ENCODE peak calls at places on chromosomes 5 and 9, in five cellular contexts. One of them, this sample, is unnamed.

GRCh38 chr5:135821061-135821781 is 13.2 kb upstream of the SLC25A48 start:
- DNase-seq in PC-3: no peak
- DNase-seq in GM23248: peak
- DNase-seq in astrocyte: no peak
- DNase-seq in heart left ventricle: no peak
- DNase-seq in this sample: no peak

GRCh38 chr5:152542741-152543140 is 137.7 kb upstream of the NMUR2 start:
- DNase-seq in PC-3: peak
- DNase-seq in GM23248: peak
- DNase-seq in astrocyte: peak
- DNase-seq in heart left ventricle: no peak
- DNase-seq in this sample: no peak

GRCh38 chr9:133739408-133740280 is 1.5 kb upstream of the SARDH start:
- DNase-seq in PC-3: no peak
- DNase-seq in GM23248: no peak
- DNase-seq in astrocyte: no peak
- DNase-seq in heart left ventricle: no peak
- DNase-seq in this sample: no peak

GRCh38 chr5:32852535-32852934 is 141.4 kb downstream of the NPR3 start:
- DNase-seq in PC-3: peak
- DNase-seq in GM23248: peak
- DNase-seq in astrocyte: peak
- DNase-seq in heart left ventricle: peak
- DNase-seq in this sample: no peak

GRCh38 chr9:127910613-127911205 is 6.1 kb downstream of the ST6GALNAC4 start:
- DNase-seq in PC-3: no peak
- DNase-seq in GM23248: peak
- DNase-seq in astrocyte: no peak
- DNase-seq in heart left ventricle: no peak
- DNase-seq in this sample: no peak

GRCh38 chr5:139949710-139950109 is 93.4 kb downstream of the NRG2 start:
- DNase-seq in PC-3: no peak
- DNase-seq in GM23248: no peak
- DNase-seq in astrocyte: no peak
- DNase-seq in heart left ventricle: no peak
- DNase-seq in this sample: no peak

GRCh38 chr9:71223953-71224538 is 102.6 kb upstream of the TRPM3 start:
- DNase-seq in PC-3: no peak
- DNase-seq in GM23248: no peak
- DNase-seq in astrocyte: no peak
- DNase-seq in heart left ventricle: no peak
- DNase-seq in this sample: no peak

GRCh38 chr9:117516676-117517632 is 102.1 kb upstream of the ASTN2 start:
- DNase-seq in PC-3: no peak
- DNase-seq in GM23248: no peak
- DNase-seq in astrocyte: no peak
- DNase-seq in heart left ventricle: no peak
- DNase-seq in this sample: no peak

GRCh38 chr9:78130004-78130403 is 98.4 kb upstream of the GNAQ start:
- DNase-seq in PC-3: peak
- DNase-seq in GM23248: no peak
- DNase-seq in astrocyte: peak
- DNase-seq in heart left ventricle: no peak
- DNase-seq in this sample: peak

GRCh38 chr9:18071651-18072060 is 402.3 kb upstream of the ADAMTSL1 start:
- DNase-seq in PC-3: peak
- DNase-seq in GM23248: peak
- DNase-seq in astrocyte: peak
- DNase-seq in heart left ventricle: no peak
- DNase-seq in this sample: no peak

GRCh38 chr9:127558581-127559246 is 53.4 kb upstream of the STXBP1 start:
- DNase-seq in PC-3: no peak
- DNase-seq in GM23248: peak
- DNase-seq in astrocyte: no peak
- DNase-seq in heart left ventricle: peak
- DNase-seq in this sample: no peak

GRCh38 chr9:121619989-121620673 is 31.3 kb upstream of the DAB2IP start:
- DNase-seq in PC-3: no peak
- DNase-seq in GM23248: no peak
- DNase-seq in astrocyte: no peak
- DNase-seq in heart left ventricle: peak
- DNase-seq in this sample: no peak

GRCh38 chr9:88230612-88231011 is 92.3 kb upstream of the SPATA31C2 start:
- DNase-seq in PC-3: peak
- DNase-seq in GM23248: peak
- DNase-seq in astrocyte: no peak
- DNase-seq in heart left ventricle: no peak
- DNase-seq in this sample: no peak

GRCh38 chr9:89619739-89620138 is 14.9 kb downstream of the GADD45G start:
- DNase-seq in PC-3: no peak
- DNase-seq in GM23248: no peak
- DNase-seq in astrocyte: no peak
- DNase-seq in heart left ventricle: no peak
- DNase-seq in this sample: no peak

GRCh38 chr5:55680353-55680752 is 31.8 kb downstream of the SLC38A9 start:
- DNase-seq in PC-3: no peak
- DNase-seq in GM23248: peak
- DNase-seq in astrocyte: no peak
- DNase-seq in heart left ventricle: no peak
- DNase-seq in this sample: peak

GRCh38 chr5:90480699-90481098 is 6.0 kb downstream of the POLR3G start:
- DNase-seq in PC-3: no peak
- DNase-seq in GM23248: no peak
- DNase-seq in astrocyte: no peak
- DNase-seq in heart left ventricle: no peak
- DNase-seq in this sample: no peak

GRCh38 chr9:81717747-81718077 is 28.4 kb upstream of the TLE1 start:
- DNase-seq in PC-3: peak
- DNase-seq in GM23248: no peak
- DNase-seq in astrocyte: no peak
- DNase-seq in heart left ventricle: no peak
- DNase-seq in this sample: no peak
- H3K27ac ChIP-seq in PC-3: peak
- H3K27ac ChIP-seq in GM23248: no peak
- H3K27ac ChIP-seq in astrocyte: no peak
- H3K27ac ChIP-seq in heart left ventricle: no peak
- H3K27ac ChIP-seq in this sample: no peak

GRCh38 chr5:179908528-179908927 is 831 bp upstream of the TBC1D9B start:
- DNase-seq in PC-3: no peak
- DNase-seq in GM23248: peak
- DNase-seq in astrocyte: no peak
- DNase-seq in heart left ventricle: no peak
- DNase-seq in this sample: no peak
- H3K27ac ChIP-seq in PC-3: no peak
- H3K27ac ChIP-seq in GM23248: peak
- H3K27ac ChIP-seq in astrocyte: no peak
- H3K27ac ChIP-seq in heart left ventricle: peak
- H3K27ac ChIP-seq in this sample: peak

DNA sequence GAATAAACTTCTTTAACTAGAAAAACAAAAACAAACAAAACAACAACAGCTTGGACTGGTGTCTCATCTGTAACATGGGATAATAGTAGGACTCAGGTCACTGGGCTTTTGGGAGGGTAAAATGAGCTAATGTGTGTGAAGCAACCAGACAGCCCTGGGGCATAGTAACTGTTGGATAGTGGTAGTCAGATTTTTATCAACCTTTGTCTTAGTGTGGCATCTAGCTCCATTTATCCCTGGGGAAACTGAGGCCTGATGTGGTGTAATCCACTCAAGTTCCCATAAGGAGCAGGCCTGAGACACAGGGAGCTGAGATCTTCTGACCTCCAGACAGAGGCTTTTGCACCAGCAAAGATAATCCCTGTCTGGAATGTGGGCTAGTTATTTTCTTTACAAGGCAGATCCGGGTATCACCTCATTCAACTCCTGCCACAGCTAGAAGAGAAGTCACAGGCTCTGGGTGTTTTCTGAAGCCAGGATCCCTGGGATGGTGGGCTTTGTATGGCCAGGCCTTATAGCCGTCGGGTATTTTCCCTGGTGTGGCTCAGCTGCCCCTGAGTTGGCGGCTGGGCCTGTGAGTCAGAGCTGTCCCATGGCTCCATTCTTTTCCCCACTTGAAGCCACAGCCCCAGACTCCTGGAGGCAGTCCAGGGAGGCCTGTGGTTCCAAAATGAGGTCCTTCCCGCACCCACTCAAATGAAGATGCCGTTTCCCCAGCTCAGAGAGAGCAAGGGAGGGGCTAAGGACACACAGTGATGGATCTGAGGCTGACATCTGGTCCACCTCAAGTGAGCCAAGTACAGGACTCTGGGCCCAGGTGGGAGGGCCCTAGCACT is 26.1 kb upstream of the CSF1R start:
- DNase-seq in PC-3: peak
- DNase-seq in GM23248: peak
- DNase-seq in astrocyte: peak
- DNase-seq in heart left ventricle: peak
- DNase-seq in this sample: no peak
- H3K27ac ChIP-seq in PC-3: peak
- H3K27ac ChIP-seq in GM23248: peak
- H3K27ac ChIP-seq in astrocyte: peak
- H3K27ac ChIP-seq in heart left ventricle: peak
- H3K27ac ChIP-seq in this sample: no peak

DNA sequence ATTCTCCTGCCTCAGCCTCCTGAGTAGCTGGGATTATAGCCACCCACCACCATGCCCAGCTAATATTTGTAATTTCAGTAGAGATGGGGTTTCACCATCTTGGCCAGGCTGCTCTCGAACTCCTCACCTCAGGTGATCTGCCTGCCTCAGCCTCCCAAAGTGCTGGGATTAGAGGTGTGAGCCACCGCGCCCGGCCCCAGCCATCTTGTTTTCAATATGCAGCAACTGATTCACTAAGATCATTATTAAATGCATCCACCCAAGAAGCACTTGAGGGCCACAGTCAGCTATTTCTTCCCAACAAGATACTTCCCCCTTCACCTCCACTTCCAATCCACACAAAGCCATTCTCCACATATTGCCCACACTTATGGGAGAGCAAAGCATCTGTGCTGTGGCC is 115.8 kb downstream of the BNC2 start:
- DNase-seq in PC-3: no peak
- DNase-seq in GM23248: no peak
- DNase-seq in astrocyte: no peak
- DNase-seq in heart left ventricle: no peak
- DNase-seq in this sample: no peak
- H3K27ac ChIP-seq in PC-3: no peak
- H3K27ac ChIP-seq in GM23248: no peak
- H3K27ac ChIP-seq in astrocyte: no peak
- H3K27ac ChIP-seq in heart left ventricle: no peak
- H3K27ac ChIP-seq in this sample: no peak

DNA sequence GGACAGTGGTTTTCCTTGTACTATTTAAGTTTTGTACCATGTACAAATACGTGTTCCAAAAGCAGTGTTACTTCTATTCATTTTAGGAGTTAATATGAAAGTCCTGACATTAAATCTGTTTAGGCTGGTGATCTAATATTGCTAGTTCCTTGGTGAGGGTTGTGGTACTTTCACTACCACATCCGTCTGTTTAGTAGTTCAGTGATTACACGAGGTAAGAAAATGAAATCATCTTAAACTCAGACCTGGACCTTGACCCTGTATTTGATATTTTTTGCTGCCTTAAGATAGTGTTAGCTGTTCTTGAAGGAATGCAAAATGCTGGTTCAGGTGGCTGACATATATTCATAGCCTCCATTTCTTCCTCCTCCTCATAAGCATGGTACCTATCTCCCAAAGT is 50.3 kb downstream of the MTAP start:
- DNase-seq in PC-3: no peak
- DNase-seq in GM23248: no peak
- DNase-seq in astrocyte: no peak
- DNase-seq in heart left ventricle: no peak
- DNase-seq in this sample: no peak
- H3K27ac ChIP-seq in PC-3: no peak
- H3K27ac ChIP-seq in GM23248: no peak
- H3K27ac ChIP-seq in astrocyte: no peak
- H3K27ac ChIP-seq in heart left ventricle: no peak
- H3K27ac ChIP-seq in this sample: no peak

DNA sequence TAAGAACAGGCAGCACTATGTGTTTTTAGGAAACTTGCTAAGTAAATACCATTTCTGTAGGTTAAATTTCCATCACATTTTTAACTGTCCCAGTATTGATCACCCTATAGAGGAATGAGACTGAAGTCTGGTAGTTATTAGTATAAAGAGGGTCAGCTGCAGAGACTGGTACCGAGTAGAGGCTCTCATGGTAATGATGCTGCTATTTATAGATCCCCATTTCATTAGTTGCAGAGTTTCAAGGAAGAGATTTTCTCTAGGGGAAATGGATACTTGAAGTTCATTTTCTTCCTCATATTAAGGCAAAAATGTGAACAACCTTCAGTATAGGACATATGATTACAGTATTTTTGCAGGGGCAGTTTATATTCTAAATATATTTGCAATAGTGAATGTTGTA is 14.5 kb downstream of the PBX3 start:
- DNase-seq in PC-3: no peak
- DNase-seq in GM23248: no peak
- DNase-seq in astrocyte: no peak
- DNase-seq in heart left ventricle: no peak
- DNase-seq in this sample: no peak
- H3K27ac ChIP-seq in PC-3: no peak
- H3K27ac ChIP-seq in GM23248: no peak
- H3K27ac ChIP-seq in astrocyte: no peak
- H3K27ac ChIP-seq in heart left ventricle: no peak
- H3K27ac ChIP-seq in this sample: no peak

DNA sequence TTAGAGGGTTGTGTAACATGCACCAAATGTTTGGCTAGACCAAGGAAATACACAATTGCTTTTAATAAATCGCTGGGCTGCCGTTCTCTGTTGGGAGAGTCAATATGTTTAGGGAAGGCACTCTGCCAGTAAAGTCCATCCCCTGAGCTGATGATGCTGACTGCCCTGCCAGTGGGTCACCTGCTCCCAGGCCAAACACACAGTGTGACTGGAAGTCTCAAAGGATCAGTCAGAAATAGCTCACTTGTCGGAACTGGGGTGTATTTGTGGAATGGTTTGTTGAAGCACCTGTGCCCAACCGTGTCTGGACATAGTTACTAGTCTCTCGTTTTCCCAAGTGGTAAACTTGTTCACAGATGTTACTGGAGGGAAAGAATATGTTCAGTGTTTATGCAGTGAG is 17.8 kb upstream of the ZNF474 start:
- DNase-seq in PC-3: no peak
- DNase-seq in GM23248: no peak
- DNase-seq in astrocyte: no peak
- DNase-seq in heart left ventricle: no peak
- DNase-seq in this sample: no peak
- H3K27ac ChIP-seq in PC-3: no peak
- H3K27ac ChIP-seq in GM23248: no peak
- H3K27ac ChIP-seq in astrocyte: no peak
- H3K27ac ChIP-seq in heart left ventricle: no peak
- H3K27ac ChIP-seq in this sample: no peak

GRCh38 chr5:38802125-38802524 is 43.7 kb upstream of the OSMR start:
- DNase-seq in PC-3: no peak
- DNase-seq in GM23248: no peak
- DNase-seq in astrocyte: no peak
- DNase-seq in heart left ventricle: no peak
- DNase-seq in this sample: no peak

GRCh38 chr5:38797838-38798237 is 48.0 kb upstream of the OSMR start:
- DNase-seq in PC-3: no peak
- DNase-seq in GM23248: no peak
- DNase-seq in astrocyte: no peak
- DNase-seq in heart left ventricle: no peak
- DNase-seq in this sample: no peak

GRCh38 chr5:38800515-38800914 is 45.3 kb upstream of the OSMR start:
- DNase-seq in PC-3: no peak
- DNase-seq in GM23248: no peak
- DNase-seq in astrocyte: no peak
- DNase-seq in heart left ventricle: peak
- DNase-seq in this sample: no peak

GRCh38 chr5:38803246-38803645 is 42.6 kb upstream of the OSMR start:
- DNase-seq in PC-3: no peak
- DNase-seq in GM23248: no peak
- DNase-seq in astrocyte: no peak
- DNase-seq in heart left ventricle: no peak
- DNase-seq in this sample: no peak

GRCh38 chr5:38800044-38800443 is 45.8 kb upstream of the OSMR start:
- DNase-seq in PC-3: no peak
- DNase-seq in GM23248: no peak
- DNase-seq in astrocyte: no peak
- DNase-seq in heart left ventricle: no peak
- DNase-seq in this sample: no peak
- H3K27ac ChIP-seq in PC-3: no peak
- H3K27ac ChIP-seq in GM23248: no peak
- H3K27ac ChIP-seq in astrocyte: no peak
- H3K27ac ChIP-seq in heart left ventricle: peak
- H3K27ac ChIP-seq in this sample: no peak